ENCODE peak calls at places on chromosome 12, in four cellular contexts. M is endothelial cell of umbilical vein, F is A549, W is GM12878. N is an unnamed sample.

GRCh38 chr12:51214895-51215294 is 3.0 kb downstream of the POU6F1 start:
- DNase-seq in W (no peak), F (no peak), M (no peak), N (no peak)

GRCh38 chr12:9869307-9870161 is at the start of gene CLEC2B:
- DNase-seq in W (peak), F (no peak), M (peak), N (peak)

GRCh38 chr12:57229041-57229633 is 374 bp upstream of the SHMT2 start:
- DNase-seq in M (no peak), F (no peak), W (no peak), N (peak)

GRCh38 chr12:14390885-14391530 is 25.5 kb downstream of the ATF7IP start:
- DNase-seq in F (no peak), M (peak), W (no peak), N (no peak)

GRCh38 chr12:78746001-78746400 is 118.6 kb upstream of the SYT1 start:
- DNase-seq in F (no peak), W (no peak), M (no peak), N (no peak)

GRCh38 chr12:128551266-128552025 is 272.3 kb downstream of the SLC15A4 start:
- DNase-seq in F (no peak), M (no peak), W (no peak), N (no peak)

GRCh38 chr12:9793774-9794395 is 33.2 kb upstream of the CD69 start:
- DNase-seq in F (no peak), W (no peak), M (peak), N (peak)

GRCh38 chr12:80374615-80375014 is 69.4 kb upstream of the PTPRQ start:
- DNase-seq in F (no peak), M (no peak), W (no peak), N (no peak)

GRCh38 chr12:104665296-104665695 is 208.5 kb downstream of the CHST11 start:
- DNase-seq in F (no peak), M (no peak), W (no peak), N (no peak)

GRCh38 chr12:111330800-111331752 is 37.8 kb downstream of the PHETA1 start:
- DNase-seq in M (peak), W (no peak), F (peak), N (peak)

GRCh38 chr12:49364989-49365388 is 2.3 kb upstream of the SPATS2 start:
- DNase-seq in W (no peak), M (peak), F (no peak), N (peak)

GRCh38 chr12:2675776-2676175 is 119.0 kb upstream of the FKBP4 start:
- DNase-seq in M (no peak), W (no peak), F (no peak), N (no peak)

GRCh38 chr12:50924439-50925341 is 27.7 kb upstream of the HIGD1C start:
- DNase-seq in M (peak), F (no peak), W (peak), N (peak)

GRCh38 chr12:110928700-110929099 is 8.3 kb upstream of the MYL2 start:
- DNase-seq in F (no peak), M (no peak), W (no peak), N (no peak)

GRCh38 chr12:12784911-12785814 is at the start of gene APOLD1:
- DNase-seq in F (no peak), M (peak), W (no peak), N (no peak)

GRCh38 chr12:1758887-1759286 is 61.5 kb upstream of the LRTM2 start:
- DNase-seq in W (no peak), F (no peak), M (no peak), N (no peak)

GRCh38 chr12:20601668-20602280 is 93.4 kb upstream of the SLCO1C1 start:
- DNase-seq in F (peak), W (no peak), M (peak), N (peak)

GRCh38 chr12:123519151-123520001 is 14.1 kb downstream of the RILPL1 start:
- DNase-seq in W (no peak), M (peak), F (peak), N (no peak)

GRCh38 chr12:563250-563781 is 99.9 kb downstream of the NINJ2 start:
- DNase-seq in F (no peak), M (no peak), W (no peak), N (peak)

GRCh38 chr12:123550700-123551099 is 17.2 kb upstream of the RILPL1 start:
- DNase-seq in F (no peak), W (no peak), M (no peak), N (no peak)

GRCh38 chr12:3122841-3123678 is 45.9 kb downstream of the TSPAN9 start:
- DNase-seq in F (no peak), W (no peak), M (peak), N (no peak)

GRCh38 chr12:4152145-4152795 is 121.3 kb upstream of the CCND2 start:
- DNase-seq in F (no peak), M (no peak), W (no peak), N (no peak)

GRCh38 chr12:74985293-74985985 is 224.2 kb downstream of the KCNC2 start:
- DNase-seq in W (no peak), M (no peak), F (no peak), N (no peak)

GRCh38 chr12:65695077-65695865 is 129.0 kb upstream of the HMGA2 start:
- DNase-seq in F (peak), M (peak), W (no peak), N (no peak)
- TF ChIP-seq POLR2A in F (no peak), M (peak), W (no peak), N (no peak)

GRCh38 chr12:102756564-102756963 is 160.5 kb downstream of the PAH start:
- DNase-seq in M (no peak), F (no peak), W (no peak), N (no peak)

GRCh38 chr12:102757874-102758244 is 159.2 kb downstream of the PAH start:
- DNase-seq in W (no peak), F (no peak), M (no peak), N (peak)

GRCh38 chr12:102755271-102755670 is 161.8 kb downstream of the PAH start:
- DNase-seq in W (no peak), F (no peak), M (no peak), N (no peak)

GRCh38 chr12:102760322-102760721 is 156.7 kb downstream of the PAH start:
- DNase-seq in M (no peak), F (no peak), W (no peak), N (no peak)

DNA sequence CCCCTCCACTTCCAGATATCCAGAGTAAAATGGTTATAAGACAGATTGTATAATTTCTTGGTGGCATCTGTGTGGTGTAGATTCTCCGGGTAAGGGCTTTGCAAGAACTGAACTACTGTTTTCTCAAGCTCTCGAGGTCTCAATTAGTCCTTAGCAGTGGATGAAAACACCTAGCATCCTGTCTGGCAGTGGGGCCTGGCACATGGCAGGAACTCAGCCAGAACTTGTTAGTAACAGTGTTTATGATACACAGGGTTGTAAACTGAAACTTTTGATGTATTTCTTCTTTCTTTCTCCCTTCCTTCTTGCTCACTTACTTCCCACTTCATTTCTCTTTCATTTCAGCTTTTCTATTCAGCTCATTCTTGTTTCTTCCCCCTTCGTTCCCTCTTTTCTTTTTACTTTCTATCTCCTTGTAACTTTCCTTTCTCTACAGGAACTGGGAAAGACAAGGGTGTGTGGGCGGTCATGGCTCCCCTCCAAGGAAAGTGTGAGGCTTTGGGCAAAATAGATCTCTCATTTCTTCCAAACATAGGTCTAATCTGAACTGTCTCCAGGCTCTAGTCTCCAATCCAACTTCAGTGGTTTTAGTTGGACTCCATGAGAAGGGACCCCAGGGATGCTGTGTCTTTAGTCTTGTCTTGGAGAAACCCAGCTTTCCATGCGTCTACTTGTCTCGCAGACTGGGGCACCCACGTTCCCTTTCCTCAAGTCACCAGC is 159.7 kb downstream of the PAH start:
- DNase-seq in W (no peak), M (no peak), F (no peak), N (no peak)
- TF ChIP-seq MYC in W (no peak), M (no peak), F (no peak), N (no peak)

GRCh38 chr12:65776994-65777393 is 47.3 kb upstream of the HMGA2 start:
- DNase-seq in W (no peak), F (no peak), M (no peak), N (no peak)
- TF ChIP-seq CTCF in W (no peak), F (no peak), M (no peak), N (no peak)

GRCh38 chr12:71000255-71000654 is 79.7 kb upstream of the PTPRR start:
- DNase-seq in M (no peak), W (no peak), F (no peak), N (no peak)

GRCh38 chr12:71005166-71005565 is 84.6 kb upstream of the PTPRR start:
- DNase-seq in W (no peak), M (no peak), F (no peak), N (no peak)

GRCh38 chr12:71004578-71004977 is 84.0 kb upstream of the PTPRR start:
- DNase-seq in F (no peak), W (no peak), M (no peak), N (no peak)

DNA sequence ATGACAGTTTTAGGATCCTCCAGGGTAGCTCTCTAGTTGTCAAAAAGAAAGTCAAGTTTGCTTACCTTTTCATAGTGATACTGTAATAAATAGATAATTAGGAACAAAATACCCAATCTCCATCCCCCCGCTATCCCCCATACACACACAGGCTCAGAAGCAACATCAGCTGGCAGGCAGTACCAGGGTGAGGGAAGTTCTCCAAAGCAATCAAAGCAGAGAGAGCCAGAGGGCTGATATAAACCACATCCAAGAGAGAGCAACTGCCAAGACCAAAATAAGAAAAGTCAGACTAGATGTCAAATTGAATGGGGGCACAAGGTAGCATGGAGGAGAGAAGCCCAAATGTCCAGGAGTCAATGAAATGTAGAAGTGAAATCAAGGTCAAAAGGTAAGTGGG is 80.2 kb upstream of the PTPRR start:
- DNase-seq in F (no peak), W (no peak), M (no peak), N (no peak)
- TF ChIP-seq POLR2A in F (no peak), W (no peak), M (no peak), N (no peak)

DNA sequence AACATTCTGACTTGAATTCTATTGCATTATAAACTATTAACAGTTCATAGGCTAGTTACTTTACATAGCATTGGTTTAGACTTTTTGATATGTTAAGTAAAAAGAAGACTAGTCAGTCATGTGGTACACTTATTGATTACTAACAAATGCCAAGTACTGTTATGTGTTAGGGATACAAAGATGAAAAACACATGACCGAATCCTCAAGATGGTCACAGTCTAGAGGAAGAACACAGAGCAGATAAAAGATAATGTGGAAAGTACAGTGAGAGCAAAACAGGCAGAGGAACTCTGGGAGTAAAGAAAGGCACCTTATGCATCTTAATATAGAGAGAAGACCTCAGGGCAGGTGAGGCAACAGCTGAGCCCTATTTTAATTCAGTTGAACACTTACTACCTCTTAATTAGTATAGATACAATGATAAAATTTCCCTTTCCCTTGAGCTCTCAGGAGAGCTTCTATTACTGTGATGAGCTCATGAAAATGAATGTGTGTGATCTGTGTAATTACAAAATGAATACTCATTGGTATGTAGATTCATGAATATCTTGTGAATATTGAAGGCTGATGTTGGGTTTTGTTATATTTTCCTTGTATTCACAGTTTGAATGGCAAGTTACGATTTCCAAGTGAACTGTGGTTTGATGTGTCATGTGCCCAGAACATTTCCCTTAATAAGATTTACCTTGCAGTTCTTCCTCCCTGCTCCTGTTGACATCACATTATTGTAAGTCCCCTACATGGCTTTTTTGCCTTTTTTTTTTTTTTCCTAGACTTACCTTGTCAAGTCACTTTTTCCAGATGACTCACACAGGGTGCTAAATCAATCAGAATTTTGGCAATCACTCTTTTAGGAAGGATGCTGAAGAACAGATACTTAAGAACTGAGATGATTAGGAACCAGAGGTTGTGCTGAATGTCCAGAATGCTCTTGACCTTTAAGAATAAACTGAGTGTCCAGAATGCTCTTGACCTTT is 29.5 kb upstream of the MSRB3 start:
- DNase-seq in M (peak), W (no peak), F (no peak), N (no peak)
- TF ChIP-seq MYC in M (no peak), W (no peak), F (no peak), N (no peak)

DNA sequence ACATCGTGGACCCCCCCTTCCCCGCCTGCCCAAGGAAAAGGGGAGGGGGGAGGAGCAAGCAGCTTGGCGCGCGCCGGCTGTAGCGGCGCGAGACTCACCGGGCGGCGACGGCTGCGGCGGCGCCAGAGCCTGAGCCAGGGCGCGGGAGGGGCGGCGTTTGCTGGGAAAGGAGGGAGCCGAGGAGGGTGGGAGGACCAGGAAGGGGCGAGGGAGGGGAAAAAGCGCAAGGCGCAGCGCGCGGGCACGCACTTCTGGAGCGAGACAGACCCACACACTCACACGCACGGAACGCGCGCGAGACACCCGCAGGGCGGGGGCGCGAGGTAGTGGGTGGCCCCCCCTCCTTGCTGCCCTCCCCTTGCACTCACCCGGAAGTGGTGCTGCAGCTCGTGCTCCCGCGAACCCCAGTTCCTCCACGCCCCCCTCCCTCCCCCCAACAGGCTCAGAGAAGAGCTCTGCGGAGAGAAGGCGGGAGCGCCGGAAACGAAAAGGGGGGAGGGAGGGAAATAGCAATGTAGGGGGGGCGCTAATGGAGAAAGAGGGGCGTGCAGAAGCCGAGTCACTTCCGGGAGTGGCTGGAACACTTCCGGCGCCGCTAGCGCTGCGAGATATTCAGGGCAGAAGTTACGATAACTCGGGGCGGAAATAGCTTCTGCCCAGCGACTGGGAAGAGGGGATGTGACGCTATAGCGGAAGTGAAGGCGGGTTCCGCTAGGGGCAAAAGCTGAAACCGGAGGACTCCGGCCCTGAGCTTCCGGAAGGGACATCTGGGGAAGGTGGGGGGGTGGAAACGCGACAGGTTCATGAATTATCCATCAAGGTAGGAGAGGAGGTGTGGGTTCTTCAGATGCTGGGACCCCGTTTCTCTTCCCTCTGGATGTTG is at the start of gene ZNF384:
- DNase-seq in M (peak), F (peak), W (peak), N (peak)
- TF ChIP-seq CTCF in M (peak), F (no peak), W (no peak), N (no peak)

GRCh38 chr12:47820631-47821345 is 1.1 kb upstream of the HDAC7 start:
- DNase-seq in F (peak), W (no peak), M (peak), N (no peak)
- TF ChIP-seq POLR2A in F (peak), W (no peak), M (peak), N (no peak)

GRCh38 chr12:40451661-40452060 is 226.9 kb downstream of the LRRK2 start:
- DNase-seq in M (no peak), F (no peak), W (no peak), N (no peak)

GRCh38 chr12:40444174-40444573 is 219.4 kb downstream of the LRRK2 start:
- DNase-seq in W (no peak), M (no peak), F (no peak), N (no peak)

GRCh38 chr12:40446385-40446784 is 221.6 kb downstream of the LRRK2 start:
- DNase-seq in W (no peak), M (peak), F (peak), N (peak)
- TF ChIP-seq MYC in W (no peak), M (no peak), F (no peak), N (no peak)

GRCh38 chr12:53504004-53504920 is 3.0 kb downstream of the NPFF start:
- DNase-seq in M (no peak), W (no peak), F (no peak), N (no peak)
- TF ChIP-seq CTCF in M (no peak), W (no peak), F (no peak), N (no peak)